ENCODE peak calls at places on chromosome 22, in five cellular contexts. One of them, this sample, is unnamed.

GRCh38 chr22:48957311-48957986 is 870.2 kb downstream of the BRD1 start:
- DNase-seq in CD8-positive, alpha-beta T cell: no peak
- DNase-seq in right lobe of liver: no peak
- DNase-seq in H1: no peak
- DNase-seq in Peyer's patch: peak; percentile 9
- DNase-seq in this sample: no peak

GRCh38 chr22:41603873-41604332 is 14.3 kb upstream of the PMM1 start:
- DNase-seq in right lobe of liver: no peak
- DNase-seq in CD8-positive, alpha-beta T cell: peak; percentile 5
- DNase-seq in Peyer's patch: peak; percentile 27
- DNase-seq in H1: no peak
- DNase-seq in this sample: no peak

GRCh38 chr22:41799486-41800347 is 762 bp upstream of the CCDC134 start:
- DNase-seq in right lobe of liver: peak; percentile 63
- DNase-seq in CD8-positive, alpha-beta T cell: no peak
- DNase-seq in Peyer's patch: no peak
- DNase-seq in H1: peak; percentile 67
- DNase-seq in this sample: peak; percentile 34

GRCh38 chr22:50314081-50314454 is 6.6 kb upstream of the PLXNB2 start:
- DNase-seq in CD8-positive, alpha-beta T cell: no peak
- DNase-seq in Peyer's patch: no peak
- DNase-seq in right lobe of liver: peak; percentile 45
- DNase-seq in H1: no peak
- DNase-seq in this sample: no peak

GRCh38 chr22:33684059-33684458 is 236.2 kb downstream of the LARGE1 start:
- DNase-seq in H1: no peak
- DNase-seq in CD8-positive, alpha-beta T cell: no peak
- DNase-seq in Peyer's patch: no peak
- DNase-seq in right lobe of liver: no peak
- DNase-seq in this sample: no peak

GRCh38 chr22:22109693-22110466 is 127.3 kb upstream of the TOP3B start:
- DNase-seq in H1: no peak
- DNase-seq in CD8-positive, alpha-beta T cell: no peak
- DNase-seq in Peyer's patch: no peak
- DNase-seq in right lobe of liver: no peak
- DNase-seq in this sample: no peak

GRCh38 chr22:32862083-32862482 is 60.6 kb downstream of the TIMP3 start:
- DNase-seq in H1: no peak
- DNase-seq in Peyer's patch: no peak
- DNase-seq in CD8-positive, alpha-beta T cell: no peak
- DNase-seq in right lobe of liver: no peak
- DNase-seq in this sample: no peak

GRCh38 chr22:36333632-36334031 is 54.1 kb downstream of the MYH9 start:
- DNase-seq in Peyer's patch: no peak
- DNase-seq in CD8-positive, alpha-beta T cell: no peak
- DNase-seq in H1: no peak
- DNase-seq in right lobe of liver: no peak
- DNase-seq in this sample: no peak

GRCh38 chr22:35170716-35171697 is 86.3 kb upstream of the HMGXB4 start:
- DNase-seq in CD8-positive, alpha-beta T cell: no peak
- DNase-seq in right lobe of liver: no peak
- DNase-seq in H1: no peak
- DNase-seq in Peyer's patch: no peak
- DNase-seq in this sample: no peak

GRCh38 chr22:36257948-36258674 is 5.2 kb downstream of the APOL1 start:
- DNase-seq in right lobe of liver: no peak
- DNase-seq in Peyer's patch: no peak
- DNase-seq in H1: no peak
- DNase-seq in CD8-positive, alpha-beta T cell: no peak
- DNase-seq in this sample: no peak

GRCh38 chr22:22773427-22773826 is 114.2 kb upstream of the IGLL5 start:
- DNase-seq in right lobe of liver: no peak
- DNase-seq in Peyer's patch: no peak
- DNase-seq in CD8-positive, alpha-beta T cell: no peak
- DNase-seq in H1: no peak
- DNase-seq in this sample: no peak

GRCh38 chr22:23163665-23164064 is 16.6 kb upstream of the BCR start:
- DNase-seq in CD8-positive, alpha-beta T cell: no peak
- DNase-seq in Peyer's patch: no peak
- DNase-seq in H1: no peak
- DNase-seq in right lobe of liver: peak; percentile 78
- DNase-seq in this sample: peak; percentile 50

GRCh38 chr22:29267858-29268510 is at the start of the genes EWSR1 and RHBDD3:
- DNase-seq in H1: peak; percentile 100
- DNase-seq in Peyer's patch: peak; percentile 89
- DNase-seq in right lobe of liver: peak; percentile 97
- DNase-seq in CD8-positive, alpha-beta T cell: peak; percentile 92
- DNase-seq in this sample: peak; percentile 95

GRCh38 chr22:32208681-32209080 is 3.8 kb upstream of the RFPL2 start:
- DNase-seq in Peyer's patch: no peak
- DNase-seq in H1: no peak
- DNase-seq in CD8-positive, alpha-beta T cell: no peak
- DNase-seq in right lobe of liver: no peak
- DNase-seq in this sample: no peak

GRCh38 chr22:40256501-40256900 is 78.8 kb downstream of the TNRC6B start:
- DNase-seq in right lobe of liver: no peak
- DNase-seq in CD8-positive, alpha-beta T cell: no peak
- DNase-seq in Peyer's patch: no peak
- DNase-seq in H1: no peak
- DNase-seq in this sample: no peak

GRCh38 chr22:28019881-28020861 is 101.1 kb upstream of the PITPNB start:
- DNase-seq in H1: peak; percentile 97
- DNase-seq in Peyer's patch: peak; percentile 56
- DNase-seq in right lobe of liver: peak; percentile 75
- DNase-seq in CD8-positive, alpha-beta T cell: peak; percentile 48
- DNase-seq in this sample: peak; percentile 78

GRCh38 chr22:28008649-28009048 is 89.6 kb upstream of the PITPNB start:
- DNase-seq in right lobe of liver: no peak
- DNase-seq in CD8-positive, alpha-beta T cell: no peak
- DNase-seq in Peyer's patch: no peak
- DNase-seq in H1: no peak
- DNase-seq in this sample: no peak

GRCh38 chr22:31135706-31136105 is 4.6 kb downstream of the PLA2G3 start:
- DNase-seq in H1: no peak
- DNase-seq in Peyer's patch: no peak
- DNase-seq in CD8-positive, alpha-beta T cell: no peak
- DNase-seq in right lobe of liver: no peak
- DNase-seq in this sample: no peak

GRCh38 chr22:39365406-39365782 is 15.6 kb downstream of the SYNGR1 start:
- DNase-seq in CD8-positive, alpha-beta T cell: no peak
- DNase-seq in H1: no peak
- DNase-seq in Peyer's patch: no peak
- DNase-seq in right lobe of liver: no peak
- DNase-seq in this sample: no peak

DNA sequence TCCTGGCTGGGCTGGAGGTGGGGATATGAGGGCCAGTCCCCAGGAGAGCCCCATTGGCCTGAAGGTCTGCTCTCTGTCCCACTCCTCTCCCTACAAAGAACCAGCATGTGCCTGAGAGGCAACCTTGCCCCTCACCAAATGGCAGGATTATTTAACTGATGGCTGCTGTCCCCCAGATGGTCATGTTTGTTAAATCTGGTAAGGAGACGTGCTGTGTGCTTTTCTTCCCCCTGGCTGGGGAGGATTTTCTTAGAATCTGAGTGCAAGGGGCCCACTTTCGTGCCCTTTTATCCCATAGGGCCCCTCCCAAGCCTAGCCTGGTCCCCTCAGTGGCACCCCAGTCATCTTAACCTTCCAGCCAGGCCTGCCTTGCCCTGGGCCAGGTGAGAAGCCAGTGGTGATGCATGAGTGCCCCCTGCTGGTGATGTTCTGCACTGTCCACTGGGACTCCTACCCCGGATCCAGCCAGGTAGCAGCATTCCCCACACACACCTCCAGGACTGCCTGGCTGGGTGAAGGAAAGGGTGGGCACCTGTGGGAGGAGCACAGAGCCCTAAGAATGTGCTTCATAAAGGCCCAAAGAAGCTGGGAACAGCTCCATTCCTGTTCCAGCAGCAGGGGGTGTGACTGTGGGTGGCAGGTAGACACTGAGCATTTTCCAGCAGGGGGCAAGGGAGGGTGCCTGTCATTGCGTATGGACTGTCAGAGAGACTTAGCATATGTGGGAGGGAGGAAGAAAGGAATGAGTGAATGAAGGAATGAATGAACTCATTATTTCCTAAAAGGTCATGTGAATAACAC is 28.9 kb downstream of the MFNG start:
- DNase-seq in right lobe of liver: peak; percentile 81
- DNase-seq in CD8-positive, alpha-beta T cell: peak; percentile 73
- DNase-seq in H1: peak; percentile 97
- DNase-seq in Peyer's patch: peak; percentile 78
- DNase-seq in this sample: peak; percentile 62
- TF ChIP-seq CTCF in right lobe of liver: peak; percentile 93
- TF ChIP-seq CTCF in CD8-positive, alpha-beta T cell: peak; percentile 82
- TF ChIP-seq CTCF in H1: peak; percentile 97
- TF ChIP-seq CTCF in Peyer's patch: peak; percentile 83
- TF ChIP-seq CTCF in this sample: peak; percentile 85

GRCh38 chr22:11616811-11617210 is 3911.2 kb upstream of the OR11H1 start:
- DNase-seq in CD8-positive, alpha-beta T cell: no peak
- DNase-seq in H1: no peak
- DNase-seq in right lobe of liver: no peak
- DNase-seq in Peyer's patch: no peak
- DNase-seq in this sample: no peak

DNA sequence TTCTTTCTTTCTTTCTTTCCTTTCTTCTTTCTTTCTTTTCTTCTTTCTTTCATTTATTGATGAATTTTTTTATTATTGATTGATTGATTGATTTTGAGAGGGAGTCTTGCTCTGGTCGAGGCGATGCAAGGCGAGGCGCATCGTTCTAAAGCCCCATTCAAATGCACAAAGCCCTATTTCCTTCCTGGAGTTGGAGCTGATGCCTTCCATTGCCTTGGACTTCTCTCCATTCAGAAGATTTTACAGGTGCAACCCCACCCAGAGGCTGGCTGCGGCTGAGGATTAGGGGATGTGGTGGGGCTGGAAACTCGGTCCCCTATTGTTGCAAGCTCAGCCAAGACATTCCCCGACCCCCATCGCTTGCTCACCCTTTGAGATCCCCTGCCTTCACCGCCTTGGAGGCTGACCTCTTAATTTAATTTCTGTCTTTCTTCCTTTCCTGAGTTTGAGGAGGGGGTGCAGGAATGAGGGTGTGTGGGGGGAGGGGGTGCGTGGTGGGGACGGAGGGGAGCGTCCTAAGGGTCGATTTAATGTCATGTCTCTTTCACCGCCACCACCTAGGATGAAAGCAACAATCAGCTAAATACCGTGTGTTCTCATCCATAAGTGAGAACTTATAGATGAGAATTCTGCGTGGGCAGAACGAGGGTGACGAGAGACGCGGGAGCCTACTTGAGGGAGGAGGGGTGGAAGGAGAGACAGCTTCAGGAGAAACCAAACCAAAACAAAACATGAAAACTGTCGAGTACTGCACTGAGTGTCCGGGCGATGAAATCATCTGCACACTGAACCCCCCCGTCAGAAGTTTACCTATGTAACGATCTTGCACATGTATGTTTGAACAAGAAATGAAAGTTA is 3913.9 kb upstream of the OR11H1 start:
- DNase-seq in right lobe of liver: no peak
- DNase-seq in CD8-positive, alpha-beta T cell: no peak
- DNase-seq in Peyer's patch: no peak
- DNase-seq in H1: no peak
- DNase-seq in this sample: no peak
- H3K9me3 ChIP-seq in right lobe of liver: peaks cover 2% of the 10 kb centered on the region
- H3K9me3 ChIP-seq in CD8-positive, alpha-beta T cell: peaks cover 3% of the 10 kb centered on the region
- H3K9me3 ChIP-seq in Peyer's patch: no peaks in the 10 kb centered on the region
- H3K9me3 ChIP-seq in H1: peaks cover 69% of the 10 kb centered on the region
- H3K9me3 ChIP-seq in this sample: peaks cover 90% of the 10 kb centered on the region

GRCh38 chr22:45273452-45274075 is 11.2 kb upstream of the UPK3A start:
- DNase-seq in CD8-positive, alpha-beta T cell: no peak
- DNase-seq in right lobe of liver: no peak
- DNase-seq in H1: no peak
- DNase-seq in Peyer's patch: no peak
- DNase-seq in this sample: no peak

GRCh38 chr22:45272498-45272897 is 12.3 kb upstream of the UPK3A start:
- DNase-seq in right lobe of liver: no peak
- DNase-seq in CD8-positive, alpha-beta T cell: no peak
- DNase-seq in Peyer's patch: no peak
- DNase-seq in H1: no peak
- DNase-seq in this sample: no peak

GRCh38 chr22:45268958-45269844 is 15.5 kb upstream of the UPK3A start:
- DNase-seq in right lobe of liver: peak; percentile 89
- DNase-seq in H1: peak; percentile 97
- DNase-seq in CD8-positive, alpha-beta T cell: peak; percentile 85
- DNase-seq in Peyer's patch: peak; percentile 84
- DNase-seq in this sample: peak; percentile 84

GRCh38 chr22:45270095-45271020 is 14.4 kb upstream of the UPK3A start:
- DNase-seq in H1: no peak
- DNase-seq in CD8-positive, alpha-beta T cell: no peak
- DNase-seq in Peyer's patch: no peak
- DNase-seq in right lobe of liver: no peak
- DNase-seq in this sample: no peak

DNA sequence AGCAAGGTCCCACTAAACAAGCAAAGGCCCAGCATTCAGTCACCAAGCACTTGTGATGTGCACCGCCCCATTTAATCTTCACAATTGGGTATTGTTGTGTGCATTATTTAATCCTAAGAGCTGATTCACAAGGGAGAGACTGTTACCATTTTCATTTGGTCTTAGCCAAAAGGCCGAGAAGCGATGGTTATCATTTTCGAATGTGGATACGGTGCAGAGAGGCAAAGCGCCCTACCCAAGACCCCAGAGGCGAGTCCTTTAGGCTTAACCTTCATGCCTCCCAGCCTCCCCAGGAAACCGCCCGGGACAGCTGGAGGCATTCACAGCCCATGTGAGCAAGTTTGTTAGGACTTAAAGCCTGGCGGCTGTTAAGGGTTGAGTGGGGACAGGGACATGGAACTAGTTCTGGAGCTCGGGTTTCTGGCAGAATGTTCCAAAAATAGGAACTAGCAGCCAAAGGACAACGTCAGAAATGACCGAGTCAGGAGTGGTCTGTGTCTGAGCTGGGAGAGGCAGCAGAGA is 13.0 kb upstream of the UPK3A start:
- DNase-seq in CD8-positive, alpha-beta T cell: no peak
- DNase-seq in H1: no peak
- DNase-seq in Peyer's patch: no peak
- DNase-seq in right lobe of liver: no peak
- DNase-seq in this sample: peak; percentile 71
- H3K27ac ChIP-seq in CD8-positive, alpha-beta T cell: no peak overlapping the region
- H3K27ac ChIP-seq in H1: no peak overlapping the region
- H3K27ac ChIP-seq in Peyer's patch: peak overlapping the region; percentile 17
- H3K27ac ChIP-seq in right lobe of liver: peak overlapping the region; percentile 7
- H3K27ac ChIP-seq in this sample: peak overlapping the region; percentile 91

GRCh38 chr22:42817556-42817955 is 39.5 kb downstream of the ARFGAP3 start:
- DNase-seq in right lobe of liver: no peak
- DNase-seq in Peyer's patch: no peak
- DNase-seq in CD8-positive, alpha-beta T cell: no peak
- DNase-seq in H1: no peak
- DNase-seq in this sample: no peak

GRCh38 chr22:42821386-42821785 is 35.7 kb downstream of the ARFGAP3 start:
- DNase-seq in Peyer's patch: no peak
- DNase-seq in CD8-positive, alpha-beta T cell: no peak
- DNase-seq in H1: no peak
- DNase-seq in right lobe of liver: no peak
- DNase-seq in this sample: no peak

GRCh38 chr22:42816339-42816738 is 40.7 kb downstream of the ARFGAP3 start:
- DNase-seq in H1: peak; percentile 14
- DNase-seq in CD8-positive, alpha-beta T cell: no peak
- DNase-seq in Peyer's patch: no peak
- DNase-seq in right lobe of liver: no peak
- DNase-seq in this sample: no peak

GRCh38 chr22:42819412-42820069 is 37.5 kb downstream of the ARFGAP3 start:
- DNase-seq in right lobe of liver: no peak
- DNase-seq in H1: no peak
- DNase-seq in CD8-positive, alpha-beta T cell: no peak
- DNase-seq in Peyer's patch: peak; percentile 0
- DNase-seq in this sample: no peak

GRCh38 chr22:42820075-42820763 is 36.9 kb downstream of the ARFGAP3 start:
- DNase-seq in right lobe of liver: no peak
- DNase-seq in CD8-positive, alpha-beta T cell: no peak
- DNase-seq in H1: no peak
- DNase-seq in Peyer's patch: no peak
- DNase-seq in this sample: no peak
- TF ChIP-seq CTCF in right lobe of liver: no peak
- TF ChIP-seq CTCF in CD8-positive, alpha-beta T cell: no peak
- TF ChIP-seq CTCF in H1: peak; percentile 40
- TF ChIP-seq CTCF in Peyer's patch: peak; percentile 8
- TF ChIP-seq CTCF in this sample: peak; percentile 67